ENCODE peak calls at places on chromosomes 4 and X, in eight cellular contexts. Q, T, V, H, L, W, U and A are unnamed samples.

GRCh38 chrX:106752101-106752678 is 25.7 kb downstream of the RNF128 start:
- DNase-seq in Q (no peak), T (no peak), V (no peak), H (peak; percentile 19), L (peak; percentile 18), W (no peak), U (no peak), A (no peak)

GRCh38 chr4:121070696-121071639 is 1.4 kb downstream of the NDNF start:
- DNase-seq in Q (peak; percentile 79), T (no peak), V (no peak), H (no peak), L (peak; percentile 47), W (peak; percentile 16), U (no peak), A (peak; percentile 82)

GRCh38 chr4:118811008-118811764 is 24.7 kb downstream of the SEC24D start:
- DNase-seq in Q (no peak), T (no peak), V (no peak), H (peak; percentile 63), L (peak; percentile 96), W (no peak), U (no peak), A (no peak)

GRCh38 chrX:10482708-10483107 is 137.7 kb downstream of the MID1 start:
- DNase-seq in Q (no peak), T (no peak), V (no peak), H (no peak), L (no peak), W (no peak), U (no peak), A (no peak)

GRCh38 chr4:181957088-181957487 is 286.1 kb upstream of the TENM3 start:
- DNase-seq in Q (no peak), T (peak; percentile 23), V (no peak), H (peak; percentile 90), L (peak; percentile 82), W (no peak), U (no peak), A (no peak)

GRCh38 chr4:56410247-56410646 is 23.0 kb upstream of the AASDH start:
- DNase-seq in Q (no peak), T (peak; percentile 85), V (no peak), H (peak; percentile 98), L (peak; percentile 99), W (no peak), U (peak; percentile 77), A (no peak)

GRCh38 chrX:154987940-154988339 is 34.6 kb downstream of the F8 start:
- DNase-seq in Q (no peak), T (no peak), V (no peak), H (no peak), L (no peak), W (no peak), U (no peak), A (no peak)

GRCh38 chr4:88134536-88135361 is 23.7 kb downstream of the ABCG2 start:
- DNase-seq in Q (no peak), T (no peak), V (no peak), H (no peak), L (no peak), W (no peak), U (no peak), A (no peak)

GRCh38 chr4:120897981-120898719 is 24.4 kb downstream of the PRDM5 start:
- DNase-seq in Q (no peak), T (no peak), V (no peak), H (no peak), L (no peak), W (no peak), U (no peak), A (no peak)

GRCh38 chr4:142088906-142089305 is 452.5 kb downstream of the IL15 start:
- DNase-seq in Q (no peak), T (no peak), V (no peak), H (peak; percentile 62), L (peak; percentile 92), W (no peak), U (no peak), A (no peak)

GRCh38 chr4:80475781-80476180 is 140.3 kb downstream of the CFAP299 start:
- DNase-seq in Q (no peak), T (no peak), V (no peak), H (no peak), L (no peak), W (no peak), U (no peak), A (no peak)

GRCh38 chr4:37873383-37873782 is 17.5 kb upstream of the TBC1D1 start:
- DNase-seq in Q (no peak), T (peak; percentile 39), V (no peak), H (peak; percentile 73), L (peak; percentile 91), W (no peak), U (peak; percentile 2), A (no peak)

GRCh38 chr4:78032446-78032845 is 24.7 kb upstream of the FRAS1 start:
- DNase-seq in Q (no peak), T (no peak), V (no peak), H (no peak), L (no peak), W (no peak), U (no peak), A (no peak)

GRCh38 chr4:184322328-184323025 is 104.8 kb upstream of the ENPP6 start:
- DNase-seq in Q (no peak), T (no peak), V (no peak), H (no peak), L (no peak), W (no peak), U (no peak), A (no peak)

GRCh38 chr4:10694151-10694825 is 9.7 kb upstream of the CLNK start:
- DNase-seq in Q (no peak), T (no peak), V (no peak), H (peak; percentile 24), L (no peak), W (no peak), U (no peak), A (no peak)

GRCh38 chr4:157819693-157820464 is 352.9 kb downstream of the GASK1B start:
- DNase-seq in Q (no peak), T (no peak), V (no peak), H (no peak), L (no peak), W (no peak), U (no peak), A (no peak)

GRCh38 chr4:155249036-155249566 is 40.7 kb downstream of the NPY2R start:
- DNase-seq in Q (no peak), T (no peak), V (no peak), H (no peak), L (no peak), W (no peak), U (no peak), A (no peak)

GRCh38 chr4:99710681-99711345 is 53.2 kb upstream of the C4orf54 start:
- DNase-seq in Q (no peak), T (no peak), V (no peak), H (no peak), L (peak; percentile 24), W (no peak), U (peak; percentile 73), A (no peak)

GRCh38 chr4:83810428-83810827 is 274.5 kb downstream of the GPAT3 start:
- DNase-seq in Q (no peak), T (no peak), V (no peak), H (peak; percentile 39), L (peak; percentile 26), W (no peak), U (no peak), A (no peak)

GRCh38 chr4:53307819-53308773 is 57.8 kb downstream of the SCFD2 start:
- DNase-seq in Q (no peak), T (no peak), V (no peak), H (no peak), L (peak; percentile 60), W (no peak), U (no peak), A (no peak)

GRCh38 chrX:69093960-69094935 is 71.0 kb downstream of the PJA1 start:
- DNase-seq in Q (no peak), T (no peak), V (no peak), H (peak; percentile 56), L (peak; percentile 63), W (peak; percentile 24), U (no peak), A (no peak)

GRCh38 chrX:25011589-25012432 is 4.0 kb downstream of the ARX start:
- DNase-seq in Q (no peak), T (no peak), V (no peak), H (no peak), L (no peak), W (no peak), U (no peak), A (no peak)

GRCh38 chr4:13599159-13599558 is 28.4 kb downstream of the BOD1L1 start:
- DNase-seq in Q (no peak), T (no peak), V (no peak), H (no peak), L (no peak), W (no peak), U (no peak), A (no peak)

GRCh38 chr4:2757426-2757825 is 1.3 kb upstream of the TNIP2 start:
- DNase-seq in Q (peak; percentile 67), T (no peak), V (no peak), H (no peak), L (no peak), W (no peak), U (no peak), A (no peak)

GRCh38 chr4:10089346-10089745 is 27.3 kb downstream of the WDR1 start:
- DNase-seq in Q (peak; percentile 81), T (no peak), V (no peak), H (no peak), L (no peak), W (no peak), U (no peak), A (peak; percentile 72)

GRCh38 chr4:163157157-163157556 is 9.5 kb downstream of the NAF1 start:
- DNase-seq in Q (no peak), T (no peak), V (no peak), H (peak; percentile 83), L (peak; percentile 71), W (no peak), U (no peak), A (no peak)

GRCh38 chr4:117447925-117448324 is 362.5 kb upstream of the TRAM1L1 start:
- DNase-seq in Q (no peak), T (no peak), V (no peak), H (no peak), L (no peak), W (no peak), U (no peak), A (no peak)

GRCh38 chrX:10813761-10814160 is 193.4 kb upstream of the MID1 start:
- DNase-seq in Q (no peak), T (no peak), V (no peak), H (no peak), L (no peak), W (no peak), U (no peak), A (no peak)